ENCODE peak calls at places on chromosomes 3 and 15, in nine cellular contexts. H, B, V, T, C, P, L, Y and J are unnamed samples.

GRCh38 chr15:45181491-45182285 is 6.1 kb downstream of the SHF start:
- DNase-seq in B (no peak), Y (no peak), V (no peak), L (no peak), C (no peak), T (no peak), P (no peak), H (no peak), J (no peak)

GRCh38 chr3:21390136-21390535 is 360.9 kb downstream of the ZNF385D start:
- DNase-seq in Y (no peak), B (no peak), H (peak; percentile 87), V (peak; percentile 72), L (no peak), T (peak; percentile 5), P (peak; percentile 25), C (no peak), J (peak; percentile 98)

GRCh38 chr3:114900908-114901307 is 246.2 kb downstream of the ZBTB20 start:
- DNase-seq in P (peak; percentile 17), T (no peak), Y (no peak), L (no peak), V (no peak), C (no peak), B (no peak), H (no peak), J (peak; percentile 17)

GRCh38 chr15:80367661-80368060 is 36.5 kb upstream of the ARNT2 start:
- DNase-seq in L (no peak), C (no peak), H (no peak), P (no peak), Y (no peak), B (no peak), T (no peak), V (peak; percentile 8), J (no peak)

GRCh38 chr15:33871911-33872760 is 96.2 kb upstream of the CHRM5 start:
- DNase-seq in H (no peak), B (no peak), L (no peak), T (no peak), V (no peak), Y (no peak), P (peak; percentile 18), C (no peak), J (peak; percentile 50)

GRCh38 chr15:41804920-41805666 is 22.8 kb upstream of the JMJD7 start:
- DNase-seq in B (no peak), T (no peak), Y (no peak), P (no peak), C (no peak), H (no peak), V (peak; percentile 22), L (no peak), J (no peak)

GRCh38 chr3:68893600-68894239 is 38.6 kb downstream of the TAFA4 start:
- DNase-seq in Y (peak; percentile 18), V (peak; percentile 51), H (peak; percentile 13), P (peak; percentile 65), L (no peak), T (peak; percentile 18), C (no peak), B (no peak), J (peak; percentile 34)

GRCh38 chr3:36455406-36455805 is 75.1 kb downstream of the STAC start:
- DNase-seq in V (no peak), B (no peak), C (no peak), P (no peak), L (no peak), T (no peak), H (no peak), Y (no peak), J (no peak)

GRCh38 chr3:15877813-15878212 is 80.0 kb upstream of the ANKRD28 start:
- DNase-seq in P (no peak), B (no peak), L (no peak), C (no peak), Y (no peak), T (no peak), H (no peak), V (no peak), J (no peak)

GRCh38 chr15:77004189-77004588 is 9.3 kb downstream of the PSTPIP1 start:
- DNase-seq in C (no peak), Y (no peak), P (no peak), H (no peak), L (no peak), V (no peak), B (no peak), T (no peak), J (peak; percentile 16)

GRCh38 chr3:37768107-37768809 is 93.4 kb upstream of the CTDSPL start:
- DNase-seq in C (no peak), Y (peak; percentile 40), B (no peak), H (peak; percentile 37), T (peak; percentile 53), V (peak; percentile 67), P (peak; percentile 23), L (no peak), J (no peak)

GRCh38 chr3:113485161-113485609 is 29.8 kb downstream of the SPICE1 start:
- DNase-seq in H (no peak), P (no peak), B (no peak), L (no peak), Y (peak; percentile 53), T (no peak), C (no peak), V (no peak), J (no peak)

GRCh38 chr15:39642011-39642640 is 61.2 kb downstream of the THBS1 start:
- DNase-seq in T (peak; percentile 45), L (peak; percentile 87), V (peak; percentile 67), C (no peak), P (peak; percentile 62), H (no peak), B (no peak), Y (no peak), J (peak; percentile 75)

DNA sequence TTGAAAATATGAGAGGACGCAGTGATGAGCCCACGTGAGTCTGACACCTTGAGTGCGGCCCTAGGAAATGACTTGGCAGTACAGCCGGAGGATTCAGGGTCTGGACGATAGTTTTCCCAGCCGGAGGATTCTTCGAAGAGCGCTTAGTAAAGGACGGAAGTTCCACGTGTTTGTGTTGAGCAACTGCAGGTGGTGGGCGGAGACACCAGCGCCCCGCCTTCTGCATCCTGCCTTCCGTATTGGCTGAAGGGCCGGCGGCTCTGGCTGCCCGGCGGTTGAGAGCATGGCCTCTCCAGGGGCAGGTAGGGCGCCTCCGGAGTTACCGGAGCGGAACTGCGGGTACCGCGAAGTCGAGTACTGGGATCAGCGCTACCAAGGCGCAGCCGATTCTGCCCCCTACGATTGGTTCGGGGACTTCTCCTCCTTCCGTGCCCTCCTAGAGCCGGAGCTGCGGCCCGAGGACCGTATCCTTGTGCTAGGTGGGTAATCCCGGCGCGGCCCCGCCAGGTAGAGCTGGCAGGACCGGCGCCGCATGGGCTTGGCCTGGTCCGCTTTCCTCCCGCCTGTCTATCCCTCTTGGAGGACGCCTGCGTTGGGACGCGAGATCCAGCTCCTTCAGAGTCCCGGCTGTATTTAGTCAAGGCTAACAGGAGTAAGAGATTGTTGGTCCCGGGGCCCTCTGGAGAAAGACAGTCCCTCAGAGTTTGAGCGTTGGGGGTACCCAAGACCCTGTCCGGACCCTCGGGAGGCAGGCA is at the start of gene EEF1AKMT4:
- DNase-seq in T (peak; percentile 97), V (peak; percentile 98), C (peak; percentile 96), B (peak; percentile 87), P (peak; percentile 99), Y (peak; percentile 97), L (peak; percentile 98), H (peak; percentile 95), J (peak; percentile 98)
- TF ChIP-seq CTCF in T (peak; percentile 70), V (peak; percentile 53), C (peak; percentile 41), B (peak; percentile 26), P (peak; percentile 46), Y (peak; percentile 75), L (peak; percentile 30), H (peak; percentile 56), J (peak; percentile 45)

GRCh38 chr15:23441204-23441603 is 5.8 kb downstream of the GOLGA6L2 start:
- DNase-seq in Y (no peak), P (no peak), L (no peak), C (no peak), B (no peak), V (no peak), T (no peak), H (no peak), J (no peak)
- H3K4me3 ChIP-seq in Y (no peak overlapping the region), P (no peak overlapping the region), L (no peak overlapping the region), C (no peak overlapping the region), B (no peak overlapping the region), V (no peak overlapping the region), T (no peak overlapping the region), H (no peak overlapping the region), J (no peak overlapping the region)

DNA sequence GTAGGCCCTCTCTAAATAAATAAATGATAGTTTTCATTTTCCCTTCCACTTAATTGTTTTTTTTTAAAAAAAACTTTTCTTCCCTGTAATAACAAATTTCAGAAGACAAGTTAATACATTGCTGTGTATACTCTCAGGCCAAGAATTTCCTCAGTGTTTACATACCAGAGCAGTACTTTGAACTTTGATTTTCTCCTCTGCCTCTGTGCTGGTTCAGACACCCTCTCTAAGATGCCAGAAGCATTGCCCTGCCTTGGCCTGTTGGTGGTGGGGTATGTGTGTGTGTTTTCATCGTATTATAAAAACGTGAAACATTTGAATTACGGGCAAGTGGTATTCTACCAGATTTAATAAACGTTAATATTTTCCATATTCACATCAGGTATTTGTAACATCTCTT is 70.1 kb downstream of the SMAD3 start:
- DNase-seq in V (peak; percentile 66), Y (peak; percentile 71), P (peak; percentile 51), H (no peak), T (no peak), B (no peak), C (no peak), L (no peak), J (peak; percentile 84)
- TF ChIP-seq CTCF in V (peak; percentile 16), Y (peak; percentile 17), P (no peak), H (no peak), T (no peak), B (no peak), C (no peak), L (no peak), J (peak; percentile 45)

GRCh38 chr3:40465111-40465407 is 7.9 kb downstream of the RPL14 start:
- DNase-seq in V (no peak), Y (no peak), H (no peak), B (no peak), L (no peak), C (no peak), P (no peak), T (no peak), J (no peak)

GRCh38 chr3:40464339-40465110 is 7.4 kb downstream of the RPL14 start:
- DNase-seq in C (no peak), T (no peak), P (no peak), B (no peak), V (no peak), H (no peak), Y (no peak), L (no peak), J (no peak)

GRCh38 chr3:40465456-40465855 is 8.3 kb downstream of the RPL14 start:
- DNase-seq in T (no peak), P (no peak), H (no peak), Y (no peak), C (no peak), L (no peak), V (no peak), B (no peak), J (no peak)

GRCh38 chr3:40468018-40468417 is 8.9 kb upstream of the ZNF619 start:
- DNase-seq in V (no peak), L (no peak), C (no peak), H (no peak), P (no peak), T (no peak), B (no peak), Y (peak; percentile 41), J (no peak)

DNA sequence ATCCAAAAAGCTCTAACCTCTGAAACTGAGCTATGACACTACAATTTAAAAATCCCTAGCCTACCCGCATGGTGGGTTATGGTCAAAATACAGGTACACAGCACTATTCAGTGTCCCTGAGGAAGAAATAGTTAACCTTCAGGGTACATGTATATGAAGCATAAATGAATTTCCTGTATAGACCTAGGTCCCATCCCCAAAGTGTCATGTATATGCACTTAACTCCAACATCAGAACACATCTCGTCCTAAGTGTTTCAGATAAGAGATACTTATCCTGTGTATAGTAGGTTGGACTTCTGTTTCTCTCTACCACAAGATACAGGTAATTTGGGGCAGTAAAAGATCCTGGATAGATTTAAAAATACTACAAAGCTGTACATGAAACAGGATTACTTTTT is 6.4 kb downstream of the RPL14 start:
- DNase-seq in Y (no peak), C (no peak), T (no peak), P (no peak), L (no peak), V (no peak), H (no peak), B (no peak), J (no peak)
- H3K4me3 ChIP-seq in Y (no peak overlapping the region), C (no peak overlapping the region), T (no peak overlapping the region), P (no peak overlapping the region), L (no peak overlapping the region), V (no peak overlapping the region), H (no peak overlapping the region), B (no peak overlapping the region), J (no peak overlapping the region)